ENCODE peak calls at places on chromosome 9, in six cellular contexts. F is endothelial cell, G is omental fat pad, E is neural crest cell, K is astrocyte of the spinal cord, O is BJ. D is an unnamed sample.

GRCh38 chr9:83032065-83032625 is 30.8 kb downstream of the RASEF start:
- DNase-seq in F (no peak), G (no peak), E (no peak), K (no peak), O (no peak), D (no peak)

GRCh38 chr9:128215491-128216404 is 12.6 kb downstream of the DNM1 start:
- DNase-seq in F (no peak), G (no peak), E (no peak), K (peak; percentile 85), O (peak; percentile 66), D (no peak)

GRCh38 chr9:87601175-87601574 is 103.5 kb downstream of the DAPK1 start:
- DNase-seq in F (no peak), G (no peak), E (no peak), K (no peak), O (no peak), D (no peak)

GRCh38 chr9:129174724-129175514 is 3.1 kb downstream of the IER5L start:
- DNase-seq in F (peak; percentile 66), G (no peak), E (peak; percentile 48), K (peak; percentile 94), O (no peak), D (no peak)

GRCh38 chr9:34318163-34318790 is 10.8 kb downstream of the KIF24 start:
- DNase-seq in F (no peak), G (no peak), E (no peak), K (no peak), O (no peak), D (no peak)

GRCh38 chr9:8653855-8654254 is 854.3 kb upstream of the DMAC1 start:
- DNase-seq in F (no peak), G (no peak), E (no peak), K (no peak), O (no peak), D (no peak)

GRCh38 chr9:85541876-85542275 is 199.9 kb downstream of the AGTPBP1 start:
- DNase-seq in F (no peak), G (no peak), E (no peak), K (peak; percentile 56), O (no peak), D (no peak)

GRCh38 chr9:15353892-15354291 is 46.9 kb upstream of the TTC39B start:
- DNase-seq in F (no peak), G (no peak), E (no peak), K (no peak), O (no peak), D (no peak)

GRCh38 chr9:87263291-87263690 is 234.4 kb upstream of the DAPK1 start:
- DNase-seq in F (peak; percentile 7), G (no peak), E (no peak), K (no peak), O (no peak), D (no peak)

GRCh38 chr9:112355305-112355953 is 22.0 kb upstream of the PTBP3 start:
- DNase-seq in F (no peak), G (no peak), E (no peak), K (no peak), O (no peak), D (no peak)

GRCh38 chr9:10228082-10228481 is 384.7 kb downstream of the PTPRD start:
- DNase-seq in F (no peak), G (no peak), E (no peak), K (no peak), O (no peak), D (no peak)

GRCh38 chr9:10226996-10227395 is 385.8 kb downstream of the PTPRD start:
- DNase-seq in F (no peak), G (no peak), E (no peak), K (no peak), O (no peak), D (no peak)

GRCh38 chr9:10230512-10230911 is 382.3 kb downstream of the PTPRD start:
- DNase-seq in F (no peak), G (no peak), E (no peak), K (no peak), O (no peak), D (no peak)

GRCh38 chr9:10238087-10238486 is 374.7 kb downstream of the PTPRD start:
- DNase-seq in F (no peak), G (no peak), E (no peak), K (no peak), O (no peak), D (no peak)

GRCh38 chr9:10232352-10232930 is 380.4 kb downstream of the PTPRD start:
- DNase-seq in F (no peak), G (no peak), E (no peak), K (peak; percentile 9), O (no peak), D (no peak)
- TF ChIP-seq CTCF in F (no peak), G (no peak), E (peak; percentile 42), K (peak; percentile 48), O (no peak), D (no peak)

DNA sequence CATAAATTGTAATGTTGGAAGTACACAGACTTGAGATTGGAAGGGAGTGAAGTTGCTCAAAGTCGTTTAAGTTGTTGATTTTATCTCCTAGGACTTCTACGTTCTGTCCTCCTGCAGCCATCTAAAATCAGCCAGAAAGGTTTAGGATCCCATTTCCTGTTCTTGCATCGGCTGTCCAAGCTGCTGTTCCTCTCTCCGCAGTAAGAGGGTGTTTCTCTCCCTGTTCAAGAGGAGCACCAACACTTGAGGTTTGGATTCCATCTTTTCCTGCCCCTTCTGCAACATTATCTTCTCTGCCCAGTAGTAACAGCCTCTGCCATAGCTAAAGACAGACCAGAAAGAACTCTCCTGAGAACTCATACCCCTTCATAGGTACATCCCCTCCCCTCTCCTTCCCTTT is 373.4 kb downstream of the GADD45G start:
- DNase-seq in F (no peak), G (no peak), E (no peak), K (peak; percentile 22), O (no peak), D (no peak)
- TF ChIP-seq CTCF in F (no peak), G (no peak), E (peak; percentile 41), K (peak; percentile 47), O (no peak), D (no peak)

GRCh38 chr9:36190388-36191289 is at the start of gene CLTA:
- DNase-seq in F (peak; percentile 90), G (peak; percentile 90), E (peak; percentile 87), K (peak; percentile 98), O (peak; percentile 94), D (peak; percentile 97)
- TF ChIP-seq CTCF in F (peak; percentile 39), G (no peak), E (peak; percentile 66), K (peak; percentile 55), O (peak; percentile 66), D (peak; percentile 62)

DNA sequence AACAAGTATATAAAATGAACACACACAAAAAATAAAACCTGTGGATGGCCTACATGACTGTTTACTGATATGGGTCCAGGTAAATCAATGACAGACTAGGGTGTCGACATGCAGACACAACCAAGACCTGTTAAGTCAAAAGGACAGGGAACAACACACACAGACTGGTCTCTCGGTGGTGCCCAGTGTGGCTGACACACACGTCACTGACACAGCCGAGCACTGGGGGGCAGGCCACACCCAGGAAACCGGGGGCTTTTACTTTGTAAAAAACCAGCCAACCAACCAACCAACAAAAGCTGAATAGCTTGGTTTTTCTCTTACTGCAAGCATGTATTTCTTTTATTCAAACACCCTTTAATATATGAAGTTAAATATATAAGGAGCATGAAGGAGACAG is 5.0 kb downstream of the FAM163B start:
- DNase-seq in F (no peak), G (no peak), E (no peak), K (no peak), O (no peak), D (no peak)
- TF ChIP-seq CTCF in F (no peak), G (no peak), E (no peak), K (no peak), O (no peak), D (no peak)

GRCh38 chr9:117073539-117074336 is 341.1 kb downstream of the ASTN2 start:
- DNase-seq in F (peak; percentile 68), G (no peak), E (peak; percentile 34), K (no peak), O (no peak), D (no peak)
- TF ChIP-seq CTCF in F (peak; percentile 71), G (no peak), E (peak; percentile 69), K (peak; percentile 38), O (peak; percentile 54), D (no peak)

GRCh38 chr9:20462410-20462809 is 159.9 kb downstream of the MLLT3 start:
- DNase-seq in F (no peak), G (no peak), E (no peak), K (no peak), O (no peak), D (no peak)
- TF ChIP-seq CTCF in F (no peak), G (no peak), E (no peak), K (peak; percentile 14), O (no peak), D (no peak)

GRCh38 chr9:131179561-131180219 is 54.3 kb downstream of the NUP214 start:
- DNase-seq in F (no peak), G (no peak), E (no peak), K (peak; percentile 82), O (peak; percentile 93), D (no peak)

GRCh38 chr9:131178895-131179294 is 53.5 kb downstream of the NUP214 start:
- DNase-seq in F (no peak), G (no peak), E (no peak), K (no peak), O (no peak), D (no peak)

GRCh38 chr9:131178382-131178781 is 53.0 kb downstream of the NUP214 start:
- DNase-seq in F (peak; percentile 88), G (no peak), E (peak; percentile 75), K (peak; percentile 63), O (no peak), D (peak; percentile 75)

GRCh38 chr9:131180454-131180853 is 55.1 kb downstream of the NUP214 start:
- DNase-seq in F (no peak), G (no peak), E (no peak), K (peak; percentile 92), O (peak; percentile 88), D (no peak)

DNA sequence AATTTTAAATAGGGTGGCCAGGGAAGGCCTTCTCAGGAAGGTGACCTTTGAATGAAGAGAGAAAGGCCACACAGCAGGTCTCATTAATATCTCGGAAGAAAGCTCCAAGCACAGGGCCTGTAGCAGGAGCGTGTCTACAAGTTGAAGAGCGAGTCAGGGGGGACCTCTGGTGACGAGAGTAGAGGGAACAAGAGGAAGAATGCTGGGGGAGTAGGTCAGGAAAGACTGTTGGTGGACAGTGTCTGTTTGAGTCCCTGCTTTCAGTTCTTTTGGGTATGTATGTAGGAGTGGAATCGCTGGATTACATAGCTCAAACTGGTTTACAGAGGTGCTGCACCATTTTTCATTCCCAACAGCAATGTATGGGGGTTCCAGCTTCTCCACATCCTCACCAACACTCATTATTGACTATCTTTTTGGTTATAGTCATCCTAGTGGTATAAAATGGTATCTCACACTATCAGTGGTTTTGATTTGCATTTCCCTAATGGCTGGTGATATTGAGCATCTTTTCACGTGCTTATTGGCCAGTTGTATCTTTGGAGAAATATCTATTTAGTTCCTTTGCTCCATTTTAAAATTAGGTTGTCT is 55.8 kb downstream of the NUP214 start:
- DNase-seq in F (no peak), G (no peak), E (no peak), K (no peak), O (no peak), D (no peak)
- TF ChIP-seq CTCF in F (peak; percentile 70), G (no peak), E (peak; percentile 54), K (peak; percentile 15), O (no peak), D (peak; percentile 51)